ENCODE peak calls at places on chromosome 22, in eight cellular contexts. One of them, this sample, is unnamed.

GRCh38 chr22:30227438-30228228 is 18.9 kb downstream of the LIF start:
- DNase-seq in H1: no peak
- DNase-seq in astrocyte: no peak
- DNase-seq in MM.1S: no peak
- DNase-seq in gastrocnemius medialis: no peak
- DNase-seq in fibroblast of lung: no peak
- DNase-seq in HepG2: no peak
- DNase-seq in left ventricle myocardium inferior: no peak
- DNase-seq in this sample: no peak

GRCh38 chr22:46008291-46008690 is 31.3 kb upstream of the WNT7B start:
- DNase-seq in H1: no peak
- DNase-seq in astrocyte: peak; percentile 54
- DNase-seq in MM.1S: no peak
- DNase-seq in gastrocnemius medialis: no peak
- DNase-seq in fibroblast of lung: peak; percentile 23
- DNase-seq in HepG2: no peak
- DNase-seq in left ventricle myocardium inferior: peak; percentile 25
- DNase-seq in this sample: no peak

GRCh38 chr22:46661221-46661851 is 41.1 kb downstream of the GRAMD4 start:
- DNase-seq in H1: no peak
- DNase-seq in astrocyte: peak; percentile 56
- DNase-seq in MM.1S: no peak
- DNase-seq in gastrocnemius medialis: no peak
- DNase-seq in fibroblast of lung: peak; percentile 69
- DNase-seq in HepG2: no peak
- DNase-seq in left ventricle myocardium inferior: no peak
- DNase-seq in this sample: no peak

GRCh38 chr22:49396817-49397216 is 430.9 kb downstream of the BRD1 start:
- DNase-seq in H1: no peak
- DNase-seq in astrocyte: no peak
- DNase-seq in MM.1S: no peak
- DNase-seq in gastrocnemius medialis: no peak
- DNase-seq in fibroblast of lung: no peak
- DNase-seq in HepG2: no peak
- DNase-seq in left ventricle myocardium inferior: no peak
- DNase-seq in this sample: peak; percentile 32

GRCh38 chr22:41408665-41409064 is 26.9 kb downstream of the TEF start:
- DNase-seq in H1: no peak
- DNase-seq in astrocyte: no peak
- DNase-seq in MM.1S: no peak
- DNase-seq in gastrocnemius medialis: no peak
- DNase-seq in fibroblast of lung: no peak
- DNase-seq in HepG2: no peak
- DNase-seq in left ventricle myocardium inferior: no peak
- DNase-seq in this sample: no peak

GRCh38 chr22:19055801-19056200 is 66.4 kb downstream of the DGCR2 start:
- DNase-seq in H1: no peak
- DNase-seq in astrocyte: no peak
- DNase-seq in MM.1S: no peak
- DNase-seq in gastrocnemius medialis: no peak
- DNase-seq in fibroblast of lung: no peak
- DNase-seq in HepG2: no peak
- DNase-seq in left ventricle myocardium inferior: no peak
- DNase-seq in this sample: no peak

GRCh38 chr22:41092023-41092817 is at the start of gene EP300:
- DNase-seq in H1: peak; percentile 72
- DNase-seq in astrocyte: peak; percentile 56
- DNase-seq in MM.1S: peak; percentile 90
- DNase-seq in gastrocnemius medialis: peak; percentile 90
- DNase-seq in fibroblast of lung: peak; percentile 74
- DNase-seq in HepG2: peak; percentile 18
- DNase-seq in left ventricle myocardium inferior: peak; percentile 86
- DNase-seq in this sample: peak; percentile 83

GRCh38 chr22:43835736-43836135 is 23.6 kb upstream of the EFCAB6 start:
- DNase-seq in H1: no peak
- DNase-seq in astrocyte: no peak
- DNase-seq in MM.1S: no peak
- DNase-seq in gastrocnemius medialis: no peak
- DNase-seq in fibroblast of lung: no peak
- DNase-seq in HepG2: no peak
- DNase-seq in left ventricle myocardium inferior: no peak
- DNase-seq in this sample: no peak

GRCh38 chr22:47135338-47135737 is 372.9 kb downstream of the TBC1D22A start:
- DNase-seq in H1: no peak
- DNase-seq in astrocyte: no peak
- DNase-seq in MM.1S: no peak
- DNase-seq in gastrocnemius medialis: no peak
- DNase-seq in fibroblast of lung: no peak
- DNase-seq in HepG2: no peak
- DNase-seq in left ventricle myocardium inferior: no peak
- DNase-seq in this sample: no peak

GRCh38 chr22:49512471-49512870 is 315.2 kb downstream of the BRD1 start:
- DNase-seq in H1: no peak
- DNase-seq in astrocyte: no peak
- DNase-seq in MM.1S: no peak
- DNase-seq in gastrocnemius medialis: no peak
- DNase-seq in fibroblast of lung: no peak
- DNase-seq in HepG2: no peak
- DNase-seq in left ventricle myocardium inferior: no peak
- DNase-seq in this sample: no peak

GRCh38 chr22:34236527-34236926 is 316.3 kb upstream of the LARGE1 start:
- DNase-seq in H1: no peak
- DNase-seq in astrocyte: no peak
- DNase-seq in MM.1S: peak; percentile 19
- DNase-seq in gastrocnemius medialis: peak; percentile 90
- DNase-seq in fibroblast of lung: no peak
- DNase-seq in HepG2: no peak
- DNase-seq in left ventricle myocardium inferior: peak; percentile 63
- DNase-seq in this sample: peak; percentile 63

GRCh38 chr22:49687786-49688515 is 139.7 kb downstream of the BRD1 start:
- DNase-seq in H1: no peak
- DNase-seq in astrocyte: no peak
- DNase-seq in MM.1S: no peak
- DNase-seq in gastrocnemius medialis: no peak
- DNase-seq in fibroblast of lung: no peak
- DNase-seq in HepG2: no peak
- DNase-seq in left ventricle myocardium inferior: no peak
- DNase-seq in this sample: peak; percentile 49

GRCh38 chr22:44574581-44575343 is 76.7 kb upstream of the RTL6 start:
- DNase-seq in H1: no peak
- DNase-seq in astrocyte: peak; percentile 12
- DNase-seq in MM.1S: no peak
- DNase-seq in gastrocnemius medialis: no peak
- DNase-seq in fibroblast of lung: no peak
- DNase-seq in HepG2: no peak
- DNase-seq in left ventricle myocardium inferior: no peak
- DNase-seq in this sample: no peak

GRCh38 chr22:35092146-35092805 is 26.3 kb downstream of the ISX start:
- DNase-seq in H1: no peak
- DNase-seq in astrocyte: no peak
- DNase-seq in MM.1S: no peak
- DNase-seq in gastrocnemius medialis: no peak
- DNase-seq in fibroblast of lung: no peak
- DNase-seq in HepG2: no peak
- DNase-seq in left ventricle myocardium inferior: no peak
- DNase-seq in this sample: no peak

GRCh38 chr22:47366026-47366767 is 603.7 kb downstream of the TBC1D22A start:
- DNase-seq in H1: no peak
- DNase-seq in astrocyte: no peak
- DNase-seq in MM.1S: no peak
- DNase-seq in gastrocnemius medialis: no peak
- DNase-seq in fibroblast of lung: no peak
- DNase-seq in HepG2: no peak
- DNase-seq in left ventricle myocardium inferior: no peak
- DNase-seq in this sample: no peak

DNA sequence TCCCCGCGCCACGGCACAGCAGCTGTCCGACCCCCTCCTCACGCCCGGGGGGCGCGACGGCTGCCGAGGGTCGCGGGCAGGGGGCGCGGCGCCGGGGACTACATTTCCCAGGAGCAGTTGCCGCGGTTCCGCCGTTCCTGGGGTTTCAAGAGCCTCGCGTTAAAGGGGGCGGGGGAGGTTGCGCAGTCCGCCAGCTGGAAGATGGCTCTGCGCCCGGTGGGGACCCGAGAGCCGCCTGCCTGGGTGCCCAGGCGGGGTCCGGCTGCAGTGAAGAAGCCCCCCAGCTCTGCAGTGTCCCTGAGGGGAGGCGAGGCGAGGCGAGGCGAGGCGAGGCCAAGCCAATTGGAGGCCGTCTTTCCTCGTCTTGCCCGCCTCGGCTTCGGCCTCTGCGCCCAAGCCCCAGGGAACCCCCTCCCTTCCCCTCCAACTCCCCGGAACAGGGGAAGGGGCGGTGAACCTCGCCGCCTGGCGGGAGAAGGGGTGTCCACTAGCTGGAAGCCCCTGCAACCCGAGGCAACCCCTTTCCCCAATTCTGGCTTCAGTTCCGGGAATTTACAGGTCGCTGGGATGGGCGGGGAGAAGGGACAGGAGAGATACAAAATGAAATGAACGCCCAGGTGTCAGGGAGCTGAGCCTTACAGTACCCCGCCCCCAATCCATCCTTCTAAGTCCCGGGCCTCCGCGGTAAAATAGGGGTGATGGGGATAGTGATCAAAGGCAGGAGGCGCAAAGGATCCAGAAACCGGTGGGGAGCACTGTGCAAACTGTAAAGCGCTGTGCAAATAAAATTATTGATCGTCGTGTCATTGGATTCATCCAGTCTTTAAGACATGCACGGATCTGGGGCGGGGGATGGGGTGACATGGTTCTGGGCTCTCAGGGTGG is 5.2 kb upstream of the GCAT start:
- DNase-seq in H1: peak; percentile 85
- DNase-seq in astrocyte: no peak
- DNase-seq in MM.1S: no peak
- DNase-seq in gastrocnemius medialis: peak; percentile 39
- DNase-seq in fibroblast of lung: peak; percentile 64
- DNase-seq in HepG2: peak; percentile 54
- DNase-seq in left ventricle myocardium inferior: peak; percentile 70
- DNase-seq in this sample: no peak
- TF ChIP-seq CTCF in H1: no peak
- TF ChIP-seq CTCF in astrocyte: no peak
- TF ChIP-seq CTCF in MM.1S: no peak
- TF ChIP-seq CTCF in gastrocnemius medialis: no peak
- TF ChIP-seq CTCF in fibroblast of lung: no peak
- TF ChIP-seq CTCF in HepG2: peak; percentile 40
- TF ChIP-seq CTCF in left ventricle myocardium inferior: no peak
- TF ChIP-seq CTCF in this sample: no peak

GRCh38 chr22:37635157-37635556 is 4.3 kb upstream of the SH3BP1 start:
- DNase-seq in H1: no peak
- DNase-seq in astrocyte: no peak
- DNase-seq in MM.1S: no peak
- DNase-seq in gastrocnemius medialis: no peak
- DNase-seq in fibroblast of lung: no peak
- DNase-seq in HepG2: no peak
- DNase-seq in left ventricle myocardium inferior: no peak
- DNase-seq in this sample: no peak

GRCh38 chr22:37633693-37634504 is 5.6 kb upstream of the SH3BP1 start:
- DNase-seq in H1: peak; percentile 70
- DNase-seq in astrocyte: peak; percentile 79
- DNase-seq in MM.1S: no peak
- DNase-seq in gastrocnemius medialis: peak; percentile 78
- DNase-seq in fibroblast of lung: peak; percentile 92
- DNase-seq in HepG2: peak; percentile 85
- DNase-seq in left ventricle myocardium inferior: peak; percentile 90
- DNase-seq in this sample: peak; percentile 88

GRCh38 chr22:37636186-37636948 is 3.1 kb upstream of the SH3BP1 start:
- DNase-seq in H1: no peak
- DNase-seq in astrocyte: peak; percentile 86
- DNase-seq in MM.1S: peak; percentile 74
- DNase-seq in gastrocnemius medialis: no peak
- DNase-seq in fibroblast of lung: peak; percentile 93
- DNase-seq in HepG2: no peak
- DNase-seq in left ventricle myocardium inferior: no peak
- DNase-seq in this sample: no peak

GRCh38 chr22:37633082-37633692 is 6.3 kb upstream of the SH3BP1 start:
- DNase-seq in H1: no peak
- DNase-seq in astrocyte: no peak
- DNase-seq in MM.1S: no peak
- DNase-seq in gastrocnemius medialis: no peak
- DNase-seq in fibroblast of lung: no peak
- DNase-seq in HepG2: no peak
- DNase-seq in left ventricle myocardium inferior: no peak
- DNase-seq in this sample: no peak

DNA sequence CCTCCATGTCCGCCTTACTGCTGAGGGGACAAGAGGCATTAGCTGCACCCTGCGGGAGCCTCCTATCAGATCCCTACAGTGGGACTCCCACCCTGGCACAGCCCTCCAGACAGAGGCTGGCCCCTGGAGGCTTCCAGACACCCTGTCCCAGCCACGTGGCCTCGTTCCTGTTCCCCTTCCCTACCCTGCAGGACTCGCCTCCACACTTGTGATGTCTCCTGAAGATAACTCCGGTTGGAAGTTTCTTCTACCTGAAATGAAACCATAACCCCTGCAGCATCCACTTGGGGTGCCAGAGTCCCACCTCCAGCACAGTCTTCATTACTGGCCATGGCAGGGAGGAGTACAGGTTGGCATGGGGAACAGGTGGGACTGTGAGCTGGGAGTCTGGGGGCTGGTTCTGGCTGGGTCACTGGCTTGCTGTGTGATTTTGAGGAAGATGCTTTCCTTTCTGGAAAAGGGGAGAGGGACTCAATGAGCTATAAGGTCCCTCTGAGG is 4.9 kb upstream of the SH3BP1 start:
- DNase-seq in H1: peak; percentile 53
- DNase-seq in astrocyte: no peak
- DNase-seq in MM.1S: no peak
- DNase-seq in gastrocnemius medialis: no peak
- DNase-seq in fibroblast of lung: no peak
- DNase-seq in HepG2: no peak
- DNase-seq in left ventricle myocardium inferior: no peak
- DNase-seq in this sample: no peak
- H3K4me3 ChIP-seq in H1: peak overlapping the region; percentile 28
- H3K4me3 ChIP-seq in astrocyte: no peak overlapping the region
- H3K4me3 ChIP-seq in MM.1S: no peak overlapping the region
- H3K4me3 ChIP-seq in gastrocnemius medialis: peak overlapping the region; percentile 27
- H3K4me3 ChIP-seq in fibroblast of lung: no peak overlapping the region
- H3K4me3 ChIP-seq in HepG2: peak overlapping the region; percentile 31
- H3K4me3 ChIP-seq in left ventricle myocardium inferior: peak overlapping the region; percentile 44
- H3K4me3 ChIP-seq in this sample: peak overlapping the region; percentile 12

GRCh38 chr22:28244760-28245159 is 325.7 kb upstream of the PITPNB start:
- DNase-seq in H1: no peak
- DNase-seq in astrocyte: no peak
- DNase-seq in MM.1S: no peak
- DNase-seq in gastrocnemius medialis: no peak
- DNase-seq in fibroblast of lung: no peak
- DNase-seq in HepG2: no peak
- DNase-seq in left ventricle myocardium inferior: no peak
- DNase-seq in this sample: no peak
- H3K27ac ChIP-seq in H1: no peak overlapping the region
- H3K27ac ChIP-seq in astrocyte: no peak overlapping the region
- H3K27ac ChIP-seq in MM.1S: no peak overlapping the region
- H3K27ac ChIP-seq in gastrocnemius medialis: no peak overlapping the region
- H3K27ac ChIP-seq in fibroblast of lung: no peak overlapping the region
- H3K27ac ChIP-seq in HepG2: no peak overlapping the region
- H3K27ac ChIP-seq in left ventricle myocardium inferior: peak overlapping the region; percentile 22
- H3K27ac ChIP-seq in this sample: no peak overlapping the region

DNA sequence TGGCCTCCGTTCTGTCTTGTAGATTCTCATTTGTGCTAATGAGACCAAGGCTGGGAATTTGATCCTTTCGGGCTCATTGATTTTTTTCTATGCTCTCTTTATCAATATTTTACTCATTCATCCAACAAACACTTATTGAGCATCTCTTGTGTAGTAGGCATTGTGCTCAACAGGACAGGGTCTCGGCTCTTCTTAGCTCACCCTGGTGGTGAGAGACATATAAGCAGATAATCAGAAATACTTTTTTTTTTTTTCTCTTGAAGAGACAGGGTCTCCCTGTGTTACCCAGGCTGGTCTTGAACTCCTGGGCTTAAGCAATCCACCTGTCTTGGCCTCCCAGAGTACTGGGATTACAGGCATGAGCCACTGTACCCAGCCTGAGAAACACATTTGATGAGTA is 48.0 kb upstream of the SLC5A1 start:
- DNase-seq in H1: no peak
- DNase-seq in astrocyte: no peak
- DNase-seq in MM.1S: no peak
- DNase-seq in gastrocnemius medialis: no peak
- DNase-seq in fibroblast of lung: no peak
- DNase-seq in HepG2: no peak
- DNase-seq in left ventricle myocardium inferior: no peak
- DNase-seq in this sample: no peak
- TF ChIP-seq CTCF in H1: peak; percentile 53
- TF ChIP-seq CTCF in astrocyte: peak; percentile 18
- TF ChIP-seq CTCF in MM.1S: no peak
- TF ChIP-seq CTCF in gastrocnemius medialis: no peak
- TF ChIP-seq CTCF in fibroblast of lung: no peak
- TF ChIP-seq CTCF in HepG2: no peak
- TF ChIP-seq CTCF in left ventricle myocardium inferior: peak; percentile 12
- TF ChIP-seq CTCF in this sample: no peak

This sample was measured in right atrium auricular region.